ENCODE peak calls at places on chromosomes 6 and 20, in seven cellular contexts. F, D, Z, U, K, E and X are unnamed samples.

GRCh38 chr6:111727798-111728197 is 122.1 kb upstream of the TRAF3IP2 start:
- DNase-seq in E (no peak), K (peak; percentile 23), D (no peak), Z (no peak), U (no peak), F (peak; percentile 49), X (peak; percentile 20)

GRCh38 chr6:141403103-141403502 is 729.6 kb upstream of the GJE1 start:
- DNase-seq in D (no peak), E (no peak), Z (no peak), F (no peak), K (no peak), U (no peak), X (no peak)

GRCh38 chr20:44231713-44232468 is 15.2 kb upstream of the GDAP1L1 start:
- DNase-seq in K (no peak), E (no peak), U (no peak), Z (no peak), D (peak; percentile 81), F (peak; percentile 97), X (no peak)

GRCh38 chr20:45823949-45824835 is 2.9 kb downstream of the TNNC2 start:
- DNase-seq in U (peak; percentile 77), E (peak; percentile 24), Z (no peak), K (peak; percentile 33), F (peak; percentile 85), D (peak; percentile 87), X (no peak)

GRCh38 chr20:51733070-51733469 is 35.1 kb downstream of the ATP9A start:
- DNase-seq in U (no peak), Z (no peak), K (no peak), E (no peak), D (no peak), F (no peak), X (no peak)

GRCh38 chr6:3593161-3593560 is 136.3 kb upstream of the SLC22A23 start:
- DNase-seq in E (no peak), U (no peak), K (no peak), D (no peak), F (no peak), Z (no peak), X (no peak)

GRCh38 chr20:20856306-20856705 is 143.9 kb upstream of the RALGAPA2 start:
- DNase-seq in Z (no peak), E (no peak), U (no peak), K (no peak), D (no peak), F (peak; percentile 41), X (no peak)

GRCh38 chr6:30752164-30752927 is 8.0 kb upstream of the IER3 start:
- DNase-seq in F (no peak), K (peak; percentile 100), D (no peak), E (peak; percentile 49), U (no peak), Z (no peak), X (peak; percentile 100)

GRCh38 chr6:23244300-23244699 is 674.9 kb downstream of the HDGFL1 start:
- DNase-seq in F (no peak), K (peak; percentile 24), Z (no peak), E (no peak), D (no peak), U (no peak), X (peak; percentile 94)

GRCh38 chr6:144285548-144285797 is 338 bp downstream of the UTRN start:
- DNase-seq in K (no peak), Z (no peak), U (no peak), E (no peak), D (no peak), F (no peak), X (no peak)

GRCh38 chr6:148021715-148022114 is 320.9 kb upstream of the SASH1 start:
- DNase-seq in U (peak; percentile 45), Z (no peak), D (peak; percentile 32), F (peak; percentile 38), E (no peak), K (no peak), X (no peak)

GRCh38 chr20:56875052-56875663 is 246.1 kb downstream of the TFAP2C start:
- DNase-seq in F (peak; percentile 62), K (peak; percentile 82), U (no peak), E (peak; percentile 84), Z (no peak), D (peak; percentile 59), X (peak; percentile 42)

DNA sequence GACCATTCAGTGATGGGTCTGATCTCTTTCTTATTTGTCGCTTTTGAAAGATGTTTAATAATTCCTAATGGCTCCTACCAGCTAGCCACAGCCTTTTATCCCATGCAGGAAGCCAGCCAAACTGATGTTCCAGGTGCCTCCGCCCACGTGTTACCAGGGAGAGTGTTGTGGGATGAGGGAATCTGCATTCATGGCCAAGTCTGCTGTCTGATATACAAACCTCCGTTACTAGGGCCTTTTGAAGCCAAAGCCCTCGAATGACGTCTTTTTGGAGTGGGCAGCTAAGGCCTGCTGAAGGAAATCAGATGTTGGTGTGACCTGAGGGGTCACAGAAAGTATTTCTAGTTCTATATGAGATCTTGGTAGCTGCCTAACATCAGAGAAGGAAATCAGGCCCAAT is 21.3 kb downstream of the STK35 start:
- DNase-seq in E (no peak), U (no peak), K (peak; percentile 60), Z (no peak), F (no peak), D (no peak), X (peak; percentile 97)
- H2BK5ac ChIP-seq in E (no peak overlapping the region), U (no peak overlapping the region), K (no peak overlapping the region), Z (no peak overlapping the region), F (no peak overlapping the region), D (no peak overlapping the region), X (no peak overlapping the region)

GRCh38 chr6:169521825-169522224 is 180.0 kb downstream of the WDR27 start:
- DNase-seq in Z (no peak), U (no peak), F (no peak), K (no peak), E (no peak), D (no peak), X (no peak)
- H2BK5ac ChIP-seq in Z (no peak overlapping the region), U (no peak overlapping the region), F (no peak overlapping the region), K (no peak overlapping the region), E (no peak overlapping the region), D (no peak overlapping the region), X (no peak overlapping the region)

GRCh38 chr6:159416891-159417540 is 247.8 kb downstream of the FNDC1 start:
- DNase-seq in K (no peak), U (no peak), D (no peak), E (no peak), Z (no peak), F (no peak), X (no peak)

GRCh38 chr6:159427335-159427734 is 258.1 kb downstream of the FNDC1 start:
- DNase-seq in D (no peak), E (no peak), K (no peak), Z (no peak), F (no peak), U (no peak), X (no peak)

GRCh38 chr6:159421586-159421985 is 252.4 kb downstream of the FNDC1 start:
- DNase-seq in E (no peak), D (peak; percentile 31), Z (no peak), U (peak; percentile 44), F (no peak), K (no peak), X (no peak)

DNA sequence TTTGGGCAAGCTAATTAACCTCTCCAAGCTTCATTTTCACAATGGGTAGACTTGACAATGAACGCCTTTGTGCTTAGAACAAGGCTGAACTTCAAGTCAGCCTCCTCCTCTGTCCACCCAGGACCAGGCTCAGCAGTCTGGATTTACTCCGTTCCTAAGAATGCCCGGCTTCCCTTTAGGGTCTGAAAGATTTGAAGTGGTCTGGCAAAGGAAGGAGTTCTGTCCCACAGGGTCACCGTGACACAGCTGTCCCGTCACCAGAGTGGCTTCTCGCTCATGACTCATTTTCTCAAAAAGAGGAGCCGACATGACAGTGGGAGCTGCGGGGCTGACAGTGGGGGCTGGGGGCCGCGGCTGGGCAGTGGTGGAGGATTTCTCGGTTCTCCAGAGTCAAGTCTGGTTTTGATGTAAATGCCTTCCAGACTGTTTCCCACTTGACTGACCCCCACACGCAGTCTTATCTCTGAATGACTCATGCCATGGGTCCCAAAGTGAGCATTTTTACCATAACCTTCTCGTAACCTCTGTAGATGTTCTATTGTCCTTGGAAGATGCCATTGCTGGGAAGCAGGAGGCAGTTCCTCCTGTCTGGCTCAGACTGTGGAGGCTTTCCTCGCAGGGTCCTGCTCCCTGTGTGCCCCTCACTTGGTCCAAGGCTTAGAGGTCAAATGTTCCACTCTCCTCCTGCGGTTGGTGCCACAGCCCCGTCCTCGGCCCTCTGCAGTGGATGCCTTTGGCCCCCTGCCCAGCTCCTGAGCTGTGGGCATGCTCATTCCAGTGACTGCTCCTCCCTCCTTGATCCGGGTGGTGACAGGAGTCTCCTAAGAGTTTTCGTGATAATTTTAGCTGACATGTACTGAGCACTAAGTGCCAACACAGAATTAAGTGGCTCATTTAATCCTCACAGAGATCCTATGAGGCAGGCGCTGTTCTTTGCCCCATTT is 253.1 kb downstream of the FNDC1 start:
- DNase-seq in Z (no peak), D (peak; percentile 15), K (no peak), U (no peak), F (peak; percentile 10), E (no peak), X (no peak)
- H2BK5ac ChIP-seq in Z (no peak overlapping the region), D (no peak overlapping the region), K (no peak overlapping the region), U (no peak overlapping the region), F (no peak overlapping the region), E (no peak overlapping the region), X (no peak overlapping the region)

GRCh38 chr20:4876301-4876700 is 125.0 kb downstream of the SLC23A2 start:
- DNase-seq in E (no peak), Z (no peak), F (no peak), K (no peak), D (no peak), U (no peak), X (no peak)

GRCh38 chr20:4876731-4877130 is 124.6 kb downstream of the SLC23A2 start:
- DNase-seq in Z (no peak), U (no peak), D (no peak), E (no peak), K (no peak), F (no peak), X (no peak)

GRCh38 chr20:4883546-4883945 is 117.8 kb downstream of the SLC23A2 start:
- DNase-seq in E (no peak), F (no peak), Z (no peak), U (no peak), K (no peak), D (no peak), X (no peak)

GRCh38 chr20:4883051-4883450 is 118.3 kb downstream of the SLC23A2 start:
- DNase-seq in E (no peak), K (no peak), U (no peak), D (no peak), Z (no peak), F (no peak), X (no peak)

DNA sequence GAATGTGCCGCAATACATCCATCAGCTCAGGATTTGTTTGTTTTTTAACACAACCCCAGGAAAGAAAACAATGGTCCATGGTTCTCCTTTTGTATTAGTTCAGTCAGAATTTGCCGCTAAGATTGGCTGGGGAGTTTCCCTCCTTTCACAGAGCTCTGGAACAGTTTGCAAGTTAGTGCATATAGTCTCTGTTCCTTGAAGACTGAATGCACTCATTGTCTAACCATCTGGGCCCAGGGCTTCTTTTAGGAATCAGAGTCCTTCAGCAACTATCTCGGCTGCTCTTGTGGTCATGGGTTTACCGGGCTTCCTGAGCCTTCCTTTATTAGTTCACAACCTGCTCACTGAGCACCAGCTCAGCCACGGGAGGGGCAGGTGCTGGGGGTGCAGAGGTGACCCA is 121.3 kb downstream of the SLC23A2 start:
- DNase-seq in U (no peak), F (no peak), E (no peak), D (no peak), Z (peak; percentile 33), K (no peak), X (no peak)
- H2BK5ac ChIP-seq in U (no peak overlapping the region), F (no peak overlapping the region), E (no peak overlapping the region), D (no peak overlapping the region), Z (no peak overlapping the region), K (no peak overlapping the region), X (no peak overlapping the region)